ENCODE peak calls at places on chromosomes 16 and 17, in ten cellular contexts. One of them, this sample, is unnamed.

GRCh38 chr17:73401911-73402310 is 90.1 kb upstream of the CDC42EP4 start:
- DNase-seq in GM06990: no peak
- DNase-seq in neural progenitor cell: peak; percentile 28
- DNase-seq in neural crest cell: peak; percentile 51
- DNase-seq in GM13977: no peak
- DNase-seq in BJ: no peak
- DNase-seq in hepatocyte: no peak
- DNase-seq in sigmoid colon: no peak
- DNase-seq in mammary epithelial cell: no peak
- DNase-seq in mucosa of descending colon: no peak
- DNase-seq in this sample: no peak

GRCh38 chr17:76714822-76715461 is 4.2 kb upstream of the MXRA7 start:
- DNase-seq in GM06990: no peak
- DNase-seq in neural progenitor cell: peak; percentile 72
- DNase-seq in neural crest cell: peak; percentile 82
- DNase-seq in GM13977: peak; percentile 68
- DNase-seq in BJ: no peak
- DNase-seq in hepatocyte: peak; percentile 75
- DNase-seq in sigmoid colon: peak; percentile 80
- DNase-seq in mammary epithelial cell: no peak
- DNase-seq in mucosa of descending colon: no peak
- DNase-seq in this sample: peak; percentile 64

GRCh38 chr17:81646869-81647600 is 9.3 kb downstream of the PDE6G start:
- DNase-seq in GM06990: no peak
- DNase-seq in neural progenitor cell: no peak
- DNase-seq in neural crest cell: no peak
- DNase-seq in GM13977: no peak
- DNase-seq in BJ: no peak
- DNase-seq in hepatocyte: no peak
- DNase-seq in sigmoid colon: no peak
- DNase-seq in mammary epithelial cell: no peak
- DNase-seq in mucosa of descending colon: no peak
- DNase-seq in this sample: no peak

GRCh38 chr17:66491213-66491612 is 188.8 kb downstream of the PRKCA start:
- DNase-seq in GM06990: no peak
- DNase-seq in neural progenitor cell: no peak
- DNase-seq in neural crest cell: no peak
- DNase-seq in GM13977: no peak
- DNase-seq in BJ: no peak
- DNase-seq in hepatocyte: no peak
- DNase-seq in sigmoid colon: no peak
- DNase-seq in mammary epithelial cell: no peak
- DNase-seq in mucosa of descending colon: no peak
- DNase-seq in this sample: no peak

GRCh38 chr16:86567701-86568571 is 1.3 kb downstream of the FOXC2 start:
- DNase-seq in GM06990: no peak
- DNase-seq in neural progenitor cell: peak; percentile 82
- DNase-seq in neural crest cell: no peak
- DNase-seq in GM13977: no peak
- DNase-seq in BJ: no peak
- DNase-seq in hepatocyte: peak; percentile 26
- DNase-seq in sigmoid colon: no peak
- DNase-seq in mammary epithelial cell: peak; percentile 43
- DNase-seq in mucosa of descending colon: no peak
- DNase-seq in this sample: no peak

GRCh38 chr17:81841866-81842265 is 7.0 kb upstream of the PPP1R27 start:
- DNase-seq in GM06990: no peak
- DNase-seq in neural progenitor cell: no peak
- DNase-seq in neural crest cell: no peak
- DNase-seq in GM13977: no peak
- DNase-seq in BJ: no peak
- DNase-seq in hepatocyte: no peak
- DNase-seq in sigmoid colon: no peak
- DNase-seq in mammary epithelial cell: no peak
- DNase-seq in mucosa of descending colon: no peak
- DNase-seq in this sample: no peak

GRCh38 chr17:4795168-4795567 is 796 bp upstream of the PSMB6 start:
- DNase-seq in GM06990: no peak
- DNase-seq in neural progenitor cell: no peak
- DNase-seq in neural crest cell: no peak
- DNase-seq in GM13977: no peak
- DNase-seq in BJ: no peak
- DNase-seq in hepatocyte: no peak
- DNase-seq in sigmoid colon: no peak
- DNase-seq in mammary epithelial cell: no peak
- DNase-seq in mucosa of descending colon: no peak
- DNase-seq in this sample: no peak

GRCh38 chr16:47949276-47949675 is 206.5 kb downstream of the ABCC12 start:
- DNase-seq in GM06990: no peak
- DNase-seq in neural progenitor cell: no peak
- DNase-seq in neural crest cell: no peak
- DNase-seq in GM13977: no peak
- DNase-seq in BJ: no peak
- DNase-seq in hepatocyte: no peak
- DNase-seq in sigmoid colon: no peak
- DNase-seq in mammary epithelial cell: no peak
- DNase-seq in mucosa of descending colon: no peak
- DNase-seq in this sample: no peak

GRCh38 chr16:57305159-57305811 is 20.8 kb upstream of the PLLP start:
- DNase-seq in GM06990: no peak
- DNase-seq in neural progenitor cell: no peak
- DNase-seq in neural crest cell: no peak
- DNase-seq in GM13977: no peak
- DNase-seq in BJ: no peak
- DNase-seq in hepatocyte: no peak
- DNase-seq in sigmoid colon: peak; percentile 65
- DNase-seq in mammary epithelial cell: no peak
- DNase-seq in mucosa of descending colon: no peak
- DNase-seq in this sample: no peak

GRCh38 chr17:32684087-32684828 is 192.7 kb downstream of the MYO1D start:
- DNase-seq in GM06990: no peak
- DNase-seq in neural progenitor cell: no peak
- DNase-seq in neural crest cell: no peak
- DNase-seq in GM13977: no peak
- DNase-seq in BJ: no peak
- DNase-seq in hepatocyte: no peak
- DNase-seq in sigmoid colon: no peak
- DNase-seq in mammary epithelial cell: no peak
- DNase-seq in mucosa of descending colon: no peak
- DNase-seq in this sample: no peak

GRCh38 chr17:7586673-7587419 is 3.0 kb downstream of the SOX15 start:
- DNase-seq in GM06990: no peak
- DNase-seq in neural progenitor cell: no peak
- DNase-seq in neural crest cell: no peak
- DNase-seq in GM13977: no peak
- DNase-seq in BJ: no peak
- DNase-seq in hepatocyte: peak; percentile 50
- DNase-seq in sigmoid colon: no peak
- DNase-seq in mammary epithelial cell: no peak
- DNase-seq in mucosa of descending colon: no peak
- DNase-seq in this sample: no peak
- TF ChIP-seq CTCF in GM06990: peak; percentile 22
- TF ChIP-seq CTCF in neural progenitor cell: peak; percentile 16
- TF ChIP-seq CTCF in neural crest cell: peak; percentile 25
- TF ChIP-seq CTCF in GM13977: peak; percentile 7
- TF ChIP-seq CTCF in BJ: no peak
- TF ChIP-seq CTCF in hepatocyte: peak; percentile 19
- TF ChIP-seq CTCF in sigmoid colon: no peak
- TF ChIP-seq CTCF in mammary epithelial cell: peak; percentile 75
- TF ChIP-seq CTCF in mucosa of descending colon: no peak
- TF ChIP-seq CTCF in this sample: no peak

DNA sequence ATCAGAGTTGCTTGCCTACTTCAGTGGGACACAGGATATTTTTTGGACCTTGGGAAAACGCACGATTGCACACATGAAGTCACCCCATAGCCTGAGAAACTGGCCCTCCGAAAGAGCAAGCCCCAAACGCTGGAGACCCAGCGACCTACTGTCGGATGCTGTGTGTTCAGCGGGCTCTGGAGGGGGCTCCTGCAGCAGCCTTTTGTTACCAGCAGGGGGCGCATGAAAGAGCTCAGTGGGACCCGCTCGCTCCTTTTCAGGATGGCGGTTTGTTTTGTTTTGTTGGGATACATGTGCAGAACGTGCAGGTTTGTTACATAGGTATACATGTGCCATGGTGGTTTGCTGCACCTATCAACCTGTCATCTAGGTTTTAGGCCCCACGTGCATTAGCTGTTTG is 28.4 kb downstream of the MYH3 start:
- DNase-seq in GM06990: no peak
- DNase-seq in neural progenitor cell: peak; percentile 47
- DNase-seq in neural crest cell: no peak
- DNase-seq in GM13977: no peak
- DNase-seq in BJ: no peak
- DNase-seq in hepatocyte: no peak
- DNase-seq in sigmoid colon: no peak
- DNase-seq in mammary epithelial cell: no peak
- DNase-seq in mucosa of descending colon: no peak
- DNase-seq in this sample: no peak
- TF ChIP-seq CTCF in GM06990: peak; percentile 45
- TF ChIP-seq CTCF in neural progenitor cell: peak; percentile 62
- TF ChIP-seq CTCF in neural crest cell: peak; percentile 48
- TF ChIP-seq CTCF in GM13977: peak; percentile 34
- TF ChIP-seq CTCF in BJ: peak; percentile 38
- TF ChIP-seq CTCF in hepatocyte: peak; percentile 16
- TF ChIP-seq CTCF in sigmoid colon: no peak
- TF ChIP-seq CTCF in mammary epithelial cell: peak; percentile 35
- TF ChIP-seq CTCF in mucosa of descending colon: no peak
- TF ChIP-seq CTCF in this sample: peak; percentile 30

GRCh38 chr17:2041561-2042354 is at the start of gene OVCA2:
- DNase-seq in GM06990: peak; percentile 97
- DNase-seq in neural progenitor cell: peak; percentile 99
- DNase-seq in neural crest cell: peak; percentile 96
- DNase-seq in GM13977: peak; percentile 99
- DNase-seq in BJ: peak; percentile 55
- DNase-seq in hepatocyte: peak; percentile 98
- DNase-seq in sigmoid colon: peak; percentile 97
- DNase-seq in mammary epithelial cell: peak; percentile 92
- DNase-seq in mucosa of descending colon: peak; percentile 97
- DNase-seq in this sample: peak; percentile 98
- TF ChIP-seq CTCF in GM06990: peak; percentile 53
- TF ChIP-seq CTCF in neural progenitor cell: peak; percentile 63
- TF ChIP-seq CTCF in neural crest cell: peak; percentile 54
- TF ChIP-seq CTCF in GM13977: peak; percentile 62
- TF ChIP-seq CTCF in BJ: peak; percentile 60
- TF ChIP-seq CTCF in hepatocyte: peak; percentile 38
- TF ChIP-seq CTCF in sigmoid colon: peak; percentile 30
- TF ChIP-seq CTCF in mammary epithelial cell: peak; percentile 12
- TF ChIP-seq CTCF in mucosa of descending colon: no peak
- TF ChIP-seq CTCF in this sample: peak; percentile 68

GRCh38 chr17:82914375-82914774 is 74.6 kb upstream of the ZNF750 start:
- DNase-seq in GM06990: no peak
- DNase-seq in neural progenitor cell: no peak
- DNase-seq in neural crest cell: no peak
- DNase-seq in GM13977: no peak
- DNase-seq in BJ: no peak
- DNase-seq in hepatocyte: no peak
- DNase-seq in sigmoid colon: no peak
- DNase-seq in mammary epithelial cell: no peak
- DNase-seq in mucosa of descending colon: peak; percentile 57
- DNase-seq in this sample: peak; percentile 69
- TF ChIP-seq CTCF in GM06990: peak; percentile 81
- TF ChIP-seq CTCF in neural progenitor cell: no peak
- TF ChIP-seq CTCF in neural crest cell: no peak
- TF ChIP-seq CTCF in GM13977: peak; percentile 32
- TF ChIP-seq CTCF in BJ: peak; percentile 44
- TF ChIP-seq CTCF in hepatocyte: no peak
- TF ChIP-seq CTCF in sigmoid colon: peak; percentile 24
- TF ChIP-seq CTCF in mammary epithelial cell: no peak
- TF ChIP-seq CTCF in mucosa of descending colon: peak; percentile 31
- TF ChIP-seq CTCF in this sample: peak; percentile 51

GRCh38 chr16:46922239-46922638 is 38.1 kb downstream of the GPT2 start:
- DNase-seq in GM06990: no peak
- DNase-seq in neural progenitor cell: no peak
- DNase-seq in neural crest cell: no peak
- DNase-seq in GM13977: no peak
- DNase-seq in BJ: no peak
- DNase-seq in hepatocyte: no peak
- DNase-seq in sigmoid colon: no peak
- DNase-seq in mammary epithelial cell: no peak
- DNase-seq in mucosa of descending colon: no peak
- DNase-seq in this sample: no peak

GRCh38 chr16:46918400-46918799 is 34.2 kb downstream of the GPT2 start:
- DNase-seq in GM06990: no peak
- DNase-seq in neural progenitor cell: no peak
- DNase-seq in neural crest cell: no peak
- DNase-seq in GM13977: no peak
- DNase-seq in BJ: no peak
- DNase-seq in hepatocyte: no peak
- DNase-seq in sigmoid colon: no peak
- DNase-seq in mammary epithelial cell: no peak
- DNase-seq in mucosa of descending colon: no peak
- DNase-seq in this sample: no peak

GRCh38 chr16:46920402-46921068 is 36.4 kb downstream of the GPT2 start:
- DNase-seq in GM06990: no peak
- DNase-seq in neural progenitor cell: no peak
- DNase-seq in neural crest cell: no peak
- DNase-seq in GM13977: no peak
- DNase-seq in BJ: no peak
- DNase-seq in hepatocyte: no peak
- DNase-seq in sigmoid colon: no peak
- DNase-seq in mammary epithelial cell: no peak
- DNase-seq in mucosa of descending colon: no peak
- DNase-seq in this sample: no peak

GRCh38 chr16:46916980-46917379 is 32.8 kb downstream of the GPT2 start:
- DNase-seq in GM06990: no peak
- DNase-seq in neural progenitor cell: no peak
- DNase-seq in neural crest cell: no peak
- DNase-seq in GM13977: no peak
- DNase-seq in BJ: no peak
- DNase-seq in hepatocyte: no peak
- DNase-seq in sigmoid colon: no peak
- DNase-seq in mammary epithelial cell: no peak
- DNase-seq in mucosa of descending colon: no peak
- DNase-seq in this sample: no peak

DNA sequence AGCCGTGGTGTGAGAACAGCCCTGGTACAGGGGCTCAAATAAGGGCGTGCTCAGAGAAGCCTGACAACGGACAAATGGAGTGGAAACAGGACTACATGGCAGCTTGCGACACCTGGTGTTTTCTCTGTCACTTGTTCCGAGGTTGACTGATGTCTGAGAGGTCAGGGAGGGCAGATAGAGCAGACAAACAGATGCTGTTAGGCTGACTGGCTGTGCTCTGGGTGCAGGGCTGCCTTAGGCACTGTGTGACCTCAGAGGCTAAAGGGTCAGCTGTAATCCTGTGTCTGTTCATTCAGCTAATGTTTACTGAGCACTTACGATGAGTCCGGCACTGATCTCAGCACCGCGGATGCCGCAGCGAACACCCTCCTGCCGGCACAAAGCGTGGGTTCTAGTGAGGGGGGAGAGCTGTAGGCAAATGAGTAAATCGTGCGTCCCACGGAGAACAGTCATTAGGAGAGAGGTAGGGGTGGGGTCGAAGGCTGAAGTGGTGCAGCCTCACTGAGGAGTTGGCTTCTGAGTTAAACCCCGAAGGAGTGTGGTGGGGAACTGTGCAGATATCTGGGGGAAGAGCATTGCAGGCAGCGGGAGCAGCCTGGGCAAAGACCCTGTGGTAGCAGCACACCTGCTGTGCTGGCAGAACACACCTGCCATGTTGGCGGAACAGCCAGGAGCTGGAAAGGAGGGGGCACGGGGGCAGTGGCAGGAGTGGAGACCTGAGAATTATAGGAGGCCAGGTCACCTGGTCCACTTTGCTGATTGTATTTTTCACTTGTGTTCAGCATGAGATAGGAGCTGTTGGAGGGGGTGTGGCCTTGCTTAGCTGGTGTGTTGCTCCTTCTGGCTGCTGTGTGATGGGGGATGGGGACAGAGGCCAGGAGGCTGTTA is 35.0 kb downstream of the GPT2 start:
- DNase-seq in GM06990: peak; percentile 76
- DNase-seq in neural progenitor cell: peak; percentile 80
- DNase-seq in neural crest cell: peak; percentile 37
- DNase-seq in GM13977: peak; percentile 79
- DNase-seq in BJ: no peak
- DNase-seq in hepatocyte: peak; percentile 45
- DNase-seq in sigmoid colon: no peak
- DNase-seq in mammary epithelial cell: no peak
- DNase-seq in mucosa of descending colon: no peak
- DNase-seq in this sample: peak; percentile 86
- TF ChIP-seq CTCF in GM06990: peak; percentile 56
- TF ChIP-seq CTCF in neural progenitor cell: peak; percentile 11
- TF ChIP-seq CTCF in neural crest cell: peak; percentile 26
- TF ChIP-seq CTCF in GM13977: peak; percentile 59
- TF ChIP-seq CTCF in BJ: no peak
- TF ChIP-seq CTCF in hepatocyte: no peak
- TF ChIP-seq CTCF in sigmoid colon: no peak
- TF ChIP-seq CTCF in mammary epithelial cell: no peak
- TF ChIP-seq CTCF in mucosa of descending colon: no peak
- TF ChIP-seq CTCF in this sample: peak; percentile 49

This sample was measured in GM10248.